ENCODE peak calls at places on chromosomes 6 and 20, in six cellular contexts. V is colonic mucosa, B is heart left ventricle, N is sigmoid colon, U is HepG2, Q is left lung. F is an unnamed sample. For H3K27me3, the result is how much of the 10 kb centered on the place peaks cover.

GRCh38 chr6:37501632-37502466 is 2.2 kb upstream of the CCDC167 start:
- DNase-seq in U (no peak), Q (no peak), N (no peak), B (no peak), V (no peak), F (no peak)

GRCh38 chr20:50931048-50931305 is 260 bp downstream of the ADNP start:
- DNase-seq in B (no peak), N (no peak), V (no peak), U (no peak), Q (peak), F (no peak)

GRCh38 chr6:96675617-96676016 is 112.7 kb downstream of the FHL5 start:
- DNase-seq in U (no peak), N (no peak), B (no peak), Q (no peak), V (no peak), F (no peak)

GRCh38 chr6:43806041-43806757 is 36.2 kb downstream of the VEGFA start:
- DNase-seq in V (peak), B (no peak), Q (no peak), U (peak), N (no peak), F (no peak)

GRCh38 chr6:82617648-82618047 is 254.0 kb downstream of the TPBG start:
- DNase-seq in N (no peak), B (no peak), U (no peak), Q (no peak), V (no peak), F (no peak)

GRCh38 chr20:57675773-57676172 is 34.0 kb downstream of the PMEPA1 start:
- DNase-seq in U (no peak), N (no peak), B (no peak), V (peak), Q (no peak), F (no peak)

GRCh38 chr6:30441171-30441570 is 48.1 kb upstream of the HLA-E start:
- DNase-seq in N (no peak), V (no peak), B (no peak), U (no peak), Q (no peak), F (no peak)

GRCh38 chr6:132084811-132085509 is 133.8 kb upstream of the CCN2 start:
- DNase-seq in V (no peak), Q (no peak), N (no peak), B (no peak), U (no peak), F (peak)

DNA sequence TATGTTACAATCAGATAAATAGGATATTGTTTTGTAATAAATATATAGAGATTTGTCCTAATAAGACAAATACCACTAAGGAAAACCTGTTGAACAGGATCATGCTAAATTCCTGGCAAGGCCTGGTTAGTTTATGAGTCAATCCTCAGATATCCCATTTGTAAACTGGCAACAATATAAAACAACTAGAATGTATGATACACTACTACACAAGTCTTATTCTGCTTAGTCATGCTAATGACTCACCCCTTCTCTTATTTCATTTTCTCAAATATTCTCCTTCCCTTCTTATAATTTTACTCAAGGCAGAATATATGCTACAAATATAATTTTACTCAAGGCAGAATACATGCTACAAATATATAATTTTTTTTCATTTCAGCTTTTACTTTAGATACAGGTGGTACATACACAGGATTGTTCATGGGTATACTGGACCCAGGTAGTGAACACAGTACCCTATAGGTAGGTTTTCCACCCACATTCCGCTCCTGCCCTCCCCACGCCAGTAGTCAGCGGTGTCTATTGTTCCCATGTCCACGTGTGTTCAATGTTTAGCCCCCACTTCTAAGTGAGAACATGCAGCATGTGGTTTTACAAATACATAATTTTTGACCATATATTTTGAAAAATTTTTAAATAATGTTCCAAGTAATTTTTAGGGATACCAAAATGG is 6.3 kb downstream of the OSER1 start:
- DNase-seq in V (no peak), Q (no peak), N (no peak), B (no peak), U (no peak), F (no peak)
- TF ChIP-seq CTCF in V (no peak), Q (no peak), N (no peak), B (no peak), U (no peak), F (no peak)

GRCh38 chr6:27669278-27669797 is 196.4 kb upstream of the ZNF184 start:
- DNase-seq in B (no peak), N (no peak), U (no peak), Q (no peak), V (no peak), F (no peak)

GRCh38 chr6:27669798-27670301 is 196.9 kb upstream of the ZNF184 start:
- DNase-seq in N (no peak), V (no peak), U (no peak), B (no peak), Q (no peak), F (no peak)

GRCh38 chr6:27668442-27669275 is 195.8 kb upstream of the ZNF184 start:
- DNase-seq in B (no peak), N (no peak), V (peak), U (peak), Q (no peak), F (peak)

GRCh38 chr6:27674882-27675281 is 202.0 kb upstream of the ZNF184 start:
- DNase-seq in Q (no peak), N (no peak), V (no peak), B (no peak), U (no peak), F (no peak)

GRCh38 chr6:27672113-27672799 is 199.4 kb upstream of the ZNF184 start:
- DNase-seq in U (peak), V (peak), B (no peak), Q (no peak), N (no peak), F (peak)
- H3K27me3 ChIP-seq in U (under half), V (under half), B (half or more), Q (half or more), N (half or more), F (under half)

GRCh38 chr6:35681298-35681697 is 7.4 kb downstream of the FKBP5 start:
- DNase-seq in U (no peak), N (no peak), V (no peak), Q (no peak), B (no peak), F (no peak)
- H3K4me3 ChIP-seq in U (no peak), N (no peak), V (no peak), Q (no peak), B (no peak), F (no peak)

GRCh38 chr20:62907377-62908317 is 18.7 kb downstream of the DIDO1 start:
- DNase-seq in B (no peak), Q (no peak), U (peak), V (no peak), N (no peak), F (no peak)
- TF ChIP-seq CTCF in B (peak), Q (no peak), U (peak), V (peak), N (peak), F (peak)

DNA sequence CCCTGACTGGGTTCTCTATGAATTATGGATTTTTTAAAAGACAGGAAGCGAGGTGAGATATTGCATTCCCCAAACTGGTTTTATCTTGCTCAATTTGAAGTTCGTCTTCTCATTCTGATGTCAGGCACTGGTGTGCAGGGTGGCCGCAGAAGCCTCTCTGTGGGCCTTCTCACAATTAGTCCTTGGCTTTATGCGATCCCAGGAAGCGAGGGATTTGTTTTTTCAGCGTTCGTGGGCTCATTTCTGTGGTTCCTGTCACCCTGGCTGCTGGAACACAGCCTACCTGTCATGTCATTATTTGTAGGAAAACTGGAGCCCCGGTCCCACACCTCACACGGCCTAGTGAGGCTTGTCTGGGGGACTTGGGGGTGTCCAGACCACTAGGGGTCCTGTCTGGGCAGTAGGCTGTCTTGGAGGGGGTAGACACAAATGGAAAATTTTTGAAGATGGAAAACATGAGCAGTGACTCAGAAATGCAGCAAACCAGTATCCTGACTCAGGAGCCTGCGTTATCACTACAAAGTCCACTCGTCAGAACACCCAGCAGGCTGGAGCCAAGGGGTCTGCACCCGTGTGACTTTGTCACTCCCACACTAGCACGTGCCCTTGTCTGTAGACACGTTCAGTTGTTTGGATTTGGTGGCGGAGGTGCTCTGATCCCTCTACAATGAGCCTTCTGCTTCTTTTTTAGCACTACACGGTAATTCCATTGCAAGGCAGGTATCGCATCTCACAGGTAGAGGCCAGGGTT is 42.2 kb downstream of the GNAS-AS1 start:
- DNase-seq in N (no peak), V (no peak), U (no peak), Q (no peak), B (no peak), F (no peak)
- H3K27me3 ChIP-seq in N (under half), V (under half), U (half or more), Q (under half), B (half or more), F (under half)

F was measured in GM06990.